ENCODE peak calls at places on chromosome 12, in eight cellular contexts. N is lung, J is HepG2, S is PC-3, H is IMR-90, A is A673, F is lower lobe of right lung, Z is BJ. V is an unnamed sample. For H3K36me3, the result is how much of the 10 kb centered on the place peaks cover.

GRCh38 chr12:108616941-108617858 is 16.5 kb downstream of the SELPLG start:
- DNase-seq in N (no peak), J (no peak), S (no peak), H (no peak), A (peak), F (peak), Z (no peak), V (no peak)

GRCh38 chr12:104464899-104465298 is 8.2 kb downstream of the CHST11 start:
- DNase-seq in N (peak), J (no peak), S (no peak), H (no peak), A (no peak), F (no peak), Z (no peak), V (no peak)

GRCh38 chr12:118591-118990 is 52.0 kb downstream of the IQSEC3 start:
- DNase-seq in N (no peak), J (no peak), S (no peak), H (no peak), A (no peak), F (peak), Z (no peak), V (no peak)

GRCh38 chr12:28602760-28603638 is 412.7 kb downstream of the CCDC91 start:
- DNase-seq in N (no peak), J (no peak), S (no peak), H (no peak), A (no peak), F (no peak), Z (no peak), V (no peak)

GRCh38 chr12:76942276-76942675 is 63.5 kb upstream of the CSRP2 start:
- DNase-seq in N (no peak), J (no peak), S (no peak), H (peak), A (no peak), F (no peak), Z (peak), V (no peak)

GRCh38 chr12:32569256-32569655 is 109.8 kb upstream of the DNM1L start:
- DNase-seq in N (no peak), J (no peak), S (no peak), H (no peak), A (no peak), F (no peak), Z (no peak), V (no peak)

GRCh38 chr12:65823481-65824313 is 586 bp upstream of the HMGA2 start:
- DNase-seq in N (no peak), J (peak), S (peak), H (peak), A (peak), F (peak), Z (no peak), V (peak)

GRCh38 chr12:108657130-108657745 is 23.5 kb upstream of the SELPLG start:
- DNase-seq in N (no peak), J (peak), S (no peak), H (no peak), A (no peak), F (no peak), Z (no peak), V (no peak)

GRCh38 chr12:48859607-48860006 is 6.1 kb downstream of the RND1 start:
- DNase-seq in N (no peak), J (peak), S (no peak), H (no peak), A (no peak), F (no peak), Z (no peak), V (no peak)

DNA sequence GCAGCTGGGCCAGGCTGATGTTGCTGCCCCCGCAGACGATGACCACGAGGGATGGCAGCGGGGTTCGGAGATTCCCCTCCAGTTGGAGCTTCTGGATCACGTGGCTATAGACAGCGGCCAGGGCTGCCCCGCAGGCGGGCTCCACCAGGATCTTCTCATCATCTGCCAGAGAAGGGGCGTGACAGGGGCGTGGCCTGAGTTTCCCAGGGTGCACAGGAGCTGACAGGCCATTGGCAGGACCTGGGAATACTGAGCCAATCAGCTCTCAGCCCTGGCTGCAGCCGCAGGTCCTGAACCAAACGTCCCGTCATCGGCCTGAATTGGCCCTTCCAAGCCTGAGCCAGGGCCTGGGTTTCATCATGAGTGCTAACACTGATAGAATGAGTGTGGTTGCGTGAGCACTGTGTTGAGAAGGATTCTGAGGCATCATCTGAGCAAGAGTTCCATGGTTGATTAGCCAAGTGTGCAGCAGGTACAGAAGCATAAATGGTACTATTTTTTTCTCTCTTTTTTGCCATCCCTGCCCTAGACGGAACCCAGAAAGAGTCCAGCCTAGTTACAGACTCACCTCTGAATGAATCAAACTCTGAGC is 10.6 kb downstream of the SDS start:
- DNase-seq in N (no peak), J (peak), S (no peak), H (no peak), A (no peak), F (no peak), Z (no peak), V (peak)
- H3K36me3 ChIP-seq in N (under half), J (under half), S (under half), H (under half), A (under half), F (under half), Z (under half), V (under half)

DNA sequence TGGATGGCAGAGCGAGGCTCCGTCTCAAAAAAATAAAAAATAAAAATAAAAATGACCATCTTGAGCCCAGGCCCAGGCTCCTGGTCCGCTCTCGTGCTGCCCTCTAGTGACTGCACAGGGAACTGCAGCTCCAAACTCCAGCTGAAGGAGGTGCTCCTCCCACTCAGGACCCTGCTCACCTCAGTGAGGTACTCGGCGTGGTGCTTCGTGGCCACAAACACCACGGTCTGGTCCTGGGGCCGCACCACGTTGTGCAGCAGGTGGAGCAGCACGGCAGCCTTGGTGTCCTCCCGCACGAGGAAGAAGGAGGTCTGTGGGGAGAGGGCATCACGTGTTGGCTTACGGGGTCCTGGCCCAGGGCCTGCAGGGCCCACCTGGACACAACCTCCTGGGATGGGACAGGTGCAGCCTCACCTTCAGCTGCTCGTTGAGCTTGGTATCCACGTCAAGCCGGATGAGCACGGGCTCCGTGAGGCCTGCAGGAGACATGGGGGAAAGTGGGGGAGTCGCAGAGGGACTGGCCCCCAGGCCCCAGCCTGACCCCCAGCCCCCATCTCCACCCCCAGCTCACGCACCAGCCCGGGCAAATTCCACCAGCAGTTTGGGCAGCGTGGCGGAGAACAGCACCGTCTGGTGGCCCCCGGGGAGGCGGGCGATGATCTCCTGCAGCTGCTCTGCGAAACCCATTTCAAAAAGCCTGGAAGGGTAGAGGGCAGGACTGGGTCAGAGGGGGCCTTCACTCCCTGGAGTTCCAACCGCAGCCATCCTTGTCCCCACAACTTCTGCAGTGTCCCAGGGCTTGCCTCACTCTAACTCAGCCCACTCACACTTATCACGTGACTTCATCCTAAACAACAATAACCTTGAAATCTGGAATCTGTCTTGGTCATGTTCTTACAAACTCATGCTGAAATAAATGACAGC is 10.6 kb downstream of the DDX54 start:
- DNase-seq in N (peak), J (peak), S (peak), H (peak), A (peak), F (peak), Z (no peak), V (peak)
- H3K36me3 ChIP-seq in N (under half), J (half or more), S (half or more), H (half or more), A (half or more), F (half or more), Z (under half), V (half or more)

DNA sequence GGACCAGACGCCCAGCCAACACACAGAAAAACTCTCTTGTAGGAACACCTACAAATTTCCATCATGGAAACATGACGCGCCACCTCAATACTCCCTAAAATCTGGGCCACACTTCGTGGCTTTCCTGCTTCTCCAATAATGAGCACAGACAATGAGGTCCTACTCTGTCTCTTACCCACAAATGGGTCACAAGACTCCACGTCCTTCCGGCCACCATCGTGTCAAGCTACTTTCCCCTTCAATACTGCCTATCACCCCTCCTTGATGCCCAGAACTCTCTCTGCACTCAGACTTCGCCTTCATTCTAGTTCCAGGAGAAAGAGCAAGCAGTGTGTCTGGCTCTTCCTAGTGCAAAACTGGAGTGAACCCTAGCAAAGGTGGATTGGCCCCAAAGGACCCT is 28.1 kb downstream of the SBNO1 start:
- DNase-seq in N (no peak), J (no peak), S (no peak), H (no peak), A (no peak), F (no peak), Z (no peak), V (no peak)
- H3K36me3 ChIP-seq in N (under half), J (under half), S (under half), H (under half), A (half or more), F (half or more), Z (under half), V (under half)

GRCh38 chr12:118429703-118430383 is 53.5 kb downstream of the SUDS3 start:
- DNase-seq in N (peak), J (no peak), S (no peak), H (no peak), A (no peak), F (peak), Z (no peak), V (no peak)

GRCh38 chr12:118424883-118425282 is 48.5 kb downstream of the SUDS3 start:
- DNase-seq in N (no peak), J (no peak), S (peak), H (no peak), A (no peak), F (no peak), Z (no peak), V (no peak)

GRCh38 chr12:118430516-118430915 is 54.2 kb downstream of the SUDS3 start:
- DNase-seq in N (no peak), J (no peak), S (no peak), H (no peak), A (no peak), F (no peak), Z (no peak), V (no peak)

GRCh38 chr12:118432812-118433540 is 56.6 kb downstream of the SUDS3 start:
- DNase-seq in N (no peak), J (peak), S (no peak), H (peak), A (no peak), F (no peak), Z (no peak), V (no peak)

DNA sequence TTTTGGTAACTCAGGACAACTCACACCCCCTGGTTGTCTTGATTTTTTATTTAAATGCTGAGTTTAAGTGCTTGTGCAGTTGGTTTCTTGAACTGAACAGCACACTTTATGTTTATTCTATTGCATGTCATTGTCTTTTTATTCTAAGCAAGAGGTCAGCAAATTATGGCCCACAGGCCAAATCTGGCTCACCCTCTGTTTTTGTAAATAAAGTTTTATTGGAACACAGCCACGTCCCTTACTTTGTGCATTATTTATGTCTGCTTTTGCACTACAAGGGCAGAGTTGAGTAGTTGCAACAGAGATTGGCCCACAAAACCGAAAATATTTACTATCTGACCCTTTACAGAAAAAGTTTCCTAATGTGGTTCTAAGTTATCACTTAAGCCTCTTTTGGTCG is 52.3 kb downstream of the SUDS3 start:
- DNase-seq in N (no peak), J (no peak), S (no peak), H (no peak), A (no peak), F (no peak), Z (no peak), V (no peak)
- H3K36me3 ChIP-seq in N (under half), J (under half), S (under half), H (under half), A (under half), F (under half), Z (under half), V (under half)

GRCh38 chr12:80299976-80300375 is 144.1 kb upstream of the PTPRQ start:
- DNase-seq in N (no peak), J (no peak), S (no peak), H (no peak), A (no peak), F (no peak), Z (no peak), V (no peak)

GRCh38 chr12:80293759-80294158 is 150.3 kb upstream of the PTPRQ start:
- DNase-seq in N (no peak), J (no peak), S (no peak), H (no peak), A (no peak), F (no peak), Z (no peak), V (no peak)

GRCh38 chr12:80293347-80293746 is 150.7 kb upstream of the PTPRQ start:
- DNase-seq in N (no peak), J (no peak), S (no peak), H (no peak), A (no peak), F (no peak), Z (no peak), V (no peak)

GRCh38 chr12:80299219-80299618 is 144.8 kb upstream of the PTPRQ start:
- DNase-seq in N (no peak), J (no peak), S (no peak), H (no peak), A (no peak), F (no peak), Z (no peak), V (no peak)
- H3K36me3 ChIP-seq in N (under half), J (under half), S (under half), H (under half), A (under half), F (under half), Z (under half), V (under half)

GRCh38 chr12:111673503-111673902 is 12.3 kb downstream of the BRAP start:
- DNase-seq in N (no peak), J (peak), S (peak), H (peak), A (peak), F (no peak), Z (no peak), V (peak)
- H3K36me3 ChIP-seq in N (under half), J (under half), S (under half), H (under half), A (half or more), F (half or more), Z (under half), V (under half)

DNA sequence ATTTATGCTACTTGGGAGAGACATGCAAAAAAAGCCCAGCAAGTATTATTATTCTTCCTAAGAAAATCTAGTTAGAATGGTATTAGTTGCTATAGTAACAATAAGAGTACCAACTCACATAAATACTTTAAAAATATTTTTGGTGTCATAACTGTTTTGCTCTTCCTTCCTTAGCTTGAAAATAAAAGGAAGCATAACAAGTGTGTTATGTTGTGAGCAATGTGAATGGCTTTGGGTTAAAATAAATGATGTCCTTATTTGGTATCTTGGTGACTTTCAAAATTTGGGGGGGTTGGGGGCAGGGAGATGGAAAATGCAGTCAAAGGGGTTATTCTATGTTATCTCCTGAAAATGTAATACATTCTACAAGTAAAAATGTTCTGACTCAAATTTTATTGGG is 91.0 kb downstream of the ELK3 start:
- DNase-seq in N (no peak), J (no peak), S (no peak), H (no peak), A (no peak), F (no peak), Z (no peak), V (no peak)
- H3K36me3 ChIP-seq in N (under half), J (under half), S (under half), H (under half), A (half or more), F (half or more), Z (under half), V (under half)

GRCh38 chr12:67650127-67650495 is 1.6 kb downstream of the DYRK2 start:
- DNase-seq in N (no peak), J (no peak), S (no peak), H (no peak), A (peak), F (no peak), Z (no peak), V (no peak)
- H3K36me3 ChIP-seq in N (under half), J (under half), S (under half), H (under half), A (under half), F (under half), Z (under half), V (under half)

GRCh38 chr12:68761901-68762630 is 16.1 kb downstream of the SLC35E3 start:
- DNase-seq in N (no peak), J (no peak), S (no peak), H (no peak), A (no peak), F (no peak), Z (no peak), V (no peak)

GRCh38 chr12:68759852-68760251 is 13.9 kb downstream of the SLC35E3 start:
- DNase-seq in N (no peak), J (no peak), S (no peak), H (no peak), A (no peak), F (peak), Z (no peak), V (no peak)

GRCh38 chr12:68760806-68761441 is 14.9 kb downstream of the SLC35E3 start:
- DNase-seq in N (no peak), J (no peak), S (no peak), H (no peak), A (no peak), F (no peak), Z (no peak), V (no peak)

GRCh38 chr12:68762691-68763090 is 16.7 kb downstream of the SLC35E3 start:
- DNase-seq in N (no peak), J (no peak), S (no peak), H (no peak), A (no peak), F (no peak), Z (no peak), V (no peak)

GRCh38 chr12:68761442-68761812 is 15.5 kb downstream of the SLC35E3 start:
- DNase-seq in N (no peak), J (no peak), S (no peak), H (no peak), A (no peak), F (no peak), Z (no peak), V (no peak)
- H3K36me3 ChIP-seq in N (under half), J (under half), S (under half), H (under half), A (under half), F (half or more), Z (under half), V (under half)

V was measured in H7.